ENCODE peak calls at places on chromosome 10, in seven cellular contexts. W is HepG2, B is HCT116, M is GM12878, V is SK-N-SH, F is H1, C is K562. R is an unnamed sample.

GRCh38 chr10:68870545-68871104 is 30.5 kb upstream of the DDX50 start:
- DNase-seq in W (no peak), B (no peak), M (no peak), V (no peak), F (no peak), C (peak; percentile 31), R (no peak)

GRCh38 chr10:52993109-52993508 is 220.5 kb upstream of the MBL2 start:
- DNase-seq in W (no peak), B (no peak), M (no peak), V (no peak), F (no peak), C (no peak), R (no peak)

GRCh38 chr10:49740346-49741107 is 21.6 kb downstream of the OGDHL start:
- DNase-seq in W (no peak), B (no peak), M (no peak), V (peak; percentile 19), F (no peak), C (no peak), R (no peak)

GRCh38 chr10:112203328-112204076 is 19.9 kb upstream of the GPAM start:
- DNase-seq in W (no peak), B (no peak), M (peak; percentile 16), V (no peak), F (no peak), C (no peak), R (no peak)

GRCh38 chr10:119320981-119321380 is 113.6 kb downstream of the GRK5 start:
- DNase-seq in W (no peak), B (no peak), M (no peak), V (no peak), F (no peak), C (no peak), R (no peak)

GRCh38 chr10:102024799-102025198 is 31.2 kb downstream of the ARMH3 start:
- DNase-seq in W (no peak), B (no peak), M (no peak), V (no peak), F (no peak), C (no peak), R (no peak)

GRCh38 chr10:48487244-48487643 is 117.6 kb downstream of the ARHGAP22 start:
- DNase-seq in W (no peak), B (no peak), M (no peak), V (no peak), F (no peak), C (no peak), R (no peak)

GRCh38 chr10:46301721-46302479 is 15.1 kb downstream of the ANTXRL start:
- DNase-seq in W (no peak), B (no peak), M (no peak), V (no peak), F (peak; percentile 33), C (no peak), R (no peak)

GRCh38 chr10:95297402-95297801 is 6.6 kb upstream of the PDLIM1 start:
- DNase-seq in W (no peak), B (no peak), M (no peak), V (no peak), F (no peak), C (peak; percentile 92), R (no peak)

GRCh38 chr10:14329609-14330246 is 996 bp downstream of the FRMD4A start:
- DNase-seq in W (no peak), B (no peak), M (no peak), V (peak; percentile 34), F (peak; percentile 63), C (no peak), R (no peak)
- TF ChIP-seq JUND in W (no peak), B (no peak), M (no peak), V (no peak), F (no peak), C (no peak), R (no peak)

DNA sequence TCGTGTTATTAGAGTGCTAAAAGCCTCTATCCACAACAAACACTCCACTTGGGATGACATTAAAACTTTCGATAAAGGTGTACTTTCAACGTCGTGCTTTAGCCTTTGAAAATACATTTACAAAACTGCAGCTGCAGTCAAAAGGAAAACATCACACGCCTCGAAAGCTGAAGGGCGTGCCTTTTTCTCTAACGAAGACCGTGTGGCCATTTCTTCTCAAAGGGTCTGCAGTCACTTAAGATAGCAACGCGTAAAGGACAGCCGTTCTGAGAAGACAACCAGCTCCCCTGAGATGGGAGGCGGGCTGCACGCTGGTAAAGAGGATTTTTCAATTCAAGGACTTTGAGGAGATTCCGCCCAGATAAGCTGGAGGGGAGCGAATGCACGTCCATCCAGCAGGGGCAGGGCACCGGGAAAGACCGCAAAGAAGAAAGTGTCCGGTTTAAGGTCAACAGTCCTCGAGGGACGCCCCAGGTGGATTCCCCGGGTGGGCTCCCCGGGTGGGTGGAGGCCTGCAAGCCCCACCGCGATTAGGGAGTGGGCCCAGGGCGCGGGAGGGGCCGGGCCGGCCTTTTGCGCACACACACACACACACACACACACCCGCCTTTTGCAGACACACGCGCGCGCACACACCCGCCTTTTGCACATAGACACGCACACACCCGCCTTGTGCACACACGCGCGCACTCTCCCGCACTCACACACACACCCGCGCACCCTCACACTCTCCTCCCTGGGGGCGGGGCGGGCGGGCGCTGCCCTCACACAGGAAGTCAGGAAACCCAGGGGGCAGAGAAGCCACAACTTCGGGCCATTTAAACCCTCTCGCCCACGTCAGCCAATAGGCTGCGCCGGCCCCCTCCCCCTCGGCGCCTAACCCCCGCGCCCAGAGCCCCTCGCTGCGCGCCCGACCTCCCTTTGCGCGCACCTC is 767 bp downstream of the ARHGAP12 start:
- DNase-seq in W (peak; percentile 74), B (no peak), M (no peak), V (peak; percentile 84), F (peak; percentile 71), C (peak; percentile 75), R (peak; percentile 9)
- TF ChIP-seq JUND in W (no peak), B (no peak), M (no peak), V (no peak), F (no peak), C (no peak), R (no peak)

DNA sequence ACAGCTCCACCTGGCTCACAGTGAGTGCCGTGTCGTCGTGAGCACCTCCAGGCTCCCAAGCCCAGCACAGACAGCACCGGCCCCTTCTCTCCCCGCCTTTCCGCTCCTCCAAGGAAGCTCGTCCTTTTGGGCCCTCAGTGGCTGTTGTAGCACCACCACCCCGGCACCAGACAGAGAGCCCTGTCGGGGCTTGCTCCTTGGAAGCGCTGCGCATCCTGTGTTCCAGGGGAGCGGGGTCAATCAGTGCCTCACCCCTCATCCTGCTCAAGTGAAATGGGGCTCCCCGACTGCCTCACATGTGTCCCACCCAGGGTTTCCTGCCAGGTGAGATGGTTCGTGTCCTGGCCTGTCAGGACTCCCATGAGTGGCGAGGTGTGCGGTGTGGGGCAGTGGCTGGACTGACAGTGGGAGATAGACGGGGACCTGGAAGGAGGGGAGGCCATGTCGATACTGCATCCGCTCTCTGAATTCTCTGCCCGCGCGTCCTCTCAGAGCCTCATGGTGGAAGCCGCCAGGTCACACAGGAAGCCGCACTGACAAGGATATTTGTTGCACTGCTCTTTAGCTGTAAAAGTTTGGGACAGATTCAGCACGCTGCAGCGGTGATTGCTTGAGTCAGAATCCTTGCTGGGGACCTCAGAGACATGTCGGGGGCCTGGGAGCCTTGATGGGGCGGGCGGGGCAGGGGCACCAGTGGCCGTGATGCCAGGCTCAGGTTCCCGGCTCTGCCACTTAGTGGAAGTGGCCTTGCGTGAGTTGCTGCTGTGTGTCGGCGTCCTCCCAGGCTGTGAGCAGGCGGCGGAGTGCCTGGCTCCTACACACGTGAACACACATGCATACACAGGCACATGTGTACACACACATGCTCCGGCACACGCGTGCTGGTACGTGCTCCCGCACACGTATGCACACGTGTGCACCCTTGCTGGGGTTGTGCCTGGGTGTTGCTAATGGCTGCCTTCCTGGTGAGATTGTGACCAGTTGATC is 107.2 kb downstream of the INPP5A start:
- DNase-seq in W (no peak), B (no peak), M (no peak), V (no peak), F (no peak), C (no peak), R (no peak)
- TF ChIP-seq JUND in W (no peak), B (no peak), M (no peak), V (no peak), F (no peak), C (no peak), R (no peak)

DNA sequence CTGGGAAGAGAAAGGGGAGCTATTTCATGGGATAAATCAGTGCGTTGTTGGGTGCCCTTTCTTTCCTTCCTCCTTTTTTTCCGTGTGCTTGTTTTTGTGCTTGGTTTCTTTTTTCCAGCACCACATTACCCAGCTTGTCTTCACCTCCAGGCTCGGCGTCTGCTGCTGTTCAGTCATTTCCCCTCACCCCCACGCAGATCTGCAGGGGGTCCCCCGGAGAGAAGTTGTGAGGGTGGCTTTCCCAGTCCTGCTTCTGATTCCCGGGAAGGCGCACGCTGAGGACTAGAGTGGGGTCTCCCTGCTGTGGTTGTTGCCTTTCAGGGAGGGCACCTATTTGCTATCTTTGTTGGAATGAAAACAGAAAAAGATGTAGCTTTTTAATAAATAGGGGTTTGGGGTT is 1.6 kb downstream of the CAMK1D start:
- DNase-seq in W (no peak), B (no peak), M (no peak), V (no peak), F (no peak), C (no peak), R (no peak)
- TF ChIP-seq JUND in W (no peak), B (no peak), M (no peak), V (no peak), F (no peak), C (no peak), R (no peak)

GRCh38 chr10:80264081-80265056 is 25.1 kb downstream of the MAT1A start:
- DNase-seq in W (peak; percentile 88), B (no peak), M (no peak), V (no peak), F (no peak), C (no peak), R (no peak)

GRCh38 chr10:80260295-80261243 is 28.9 kb downstream of the MAT1A start:
- DNase-seq in W (peak; percentile 48), B (no peak), M (no peak), V (peak; percentile 74), F (peak; percentile 86), C (peak; percentile 58), R (no peak)

GRCh38 chr10:80265740-80266512 is 23.5 kb downstream of the MAT1A start:
- DNase-seq in W (no peak), B (no peak), M (no peak), V (no peak), F (no peak), C (no peak), R (no peak)

GRCh38 chr10:80259405-80259871 is 30.0 kb downstream of the MAT1A start:
- DNase-seq in W (peak; percentile 61), B (no peak), M (no peak), V (no peak), F (no peak), C (no peak), R (no peak)

DNA sequence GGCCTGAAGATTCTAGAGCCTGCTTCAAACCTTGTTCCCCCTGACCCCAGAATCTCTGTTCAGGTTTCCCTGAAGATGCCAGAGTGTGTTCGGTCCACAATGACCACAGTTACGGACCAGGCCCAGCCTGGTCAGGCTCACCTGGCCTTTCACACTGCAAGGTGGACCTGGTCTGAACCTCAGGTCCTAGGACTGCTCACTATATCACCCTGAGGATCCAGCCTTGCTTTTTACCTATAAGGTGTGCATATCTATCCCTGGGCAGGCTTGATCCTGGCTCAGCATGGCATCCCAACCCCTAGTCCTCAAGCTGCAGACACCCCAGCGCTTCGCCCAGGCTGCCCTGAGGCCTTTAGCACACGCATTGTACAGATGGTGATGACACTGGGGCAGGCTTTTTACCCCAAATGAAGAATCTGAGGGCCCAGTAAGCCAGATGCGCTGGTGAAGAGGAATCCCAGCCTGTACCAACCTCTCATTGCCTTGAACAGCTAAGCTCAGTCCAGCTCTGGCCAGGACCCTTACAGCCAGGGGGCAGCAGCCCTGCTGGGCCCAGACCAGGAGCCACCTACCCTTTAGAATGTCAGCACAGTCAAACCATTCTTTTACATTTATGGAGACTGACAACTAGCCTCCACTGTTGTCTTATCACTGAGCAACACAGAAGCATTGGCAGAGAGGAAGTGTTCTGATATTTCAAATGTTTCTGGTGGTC is 28.0 kb downstream of the MAT1A start:
- DNase-seq in W (peak; percentile 56), B (no peak), M (no peak), V (no peak), F (no peak), C (no peak), R (no peak)
- TF ChIP-seq JUND in W (no peak), B (no peak), M (no peak), V (no peak), F (no peak), C (no peak), R (no peak)